ENCODE peak calls at places on chromosomes 4 and X, in five cellular contexts. W is AG10803, D is cardiac muscle cell, F is lung, K is chondrocyte. R is an unnamed sample.

GRCh38 chrX:65508851-65509250 is 25.7 kb downstream of the LAS1L start:
- DNase-seq in W (no peak), D (no peak), F (no peak), K (no peak), R (no peak)

GRCh38 chr4:37891221-37892159 is 606 bp downstream of the TBC1D1 start:
- DNase-seq in W (no peak), D (peak), F (no peak), K (no peak), R (no peak)

GRCh38 chr4:151052785-151053184 is 37.7 kb upstream of the LRBA start:
- DNase-seq in W (no peak), D (no peak), F (no peak), K (no peak), R (no peak)

GRCh38 chr4:122879001-122879400 is 43.4 kb downstream of the NUDT6 start:
- DNase-seq in W (peak), D (no peak), F (no peak), K (no peak), R (no peak)

GRCh38 chr4:183996868-183997267 is 91.8 kb downstream of the STOX2 start:
- DNase-seq in W (peak), D (peak), F (no peak), K (no peak), R (no peak)

GRCh38 chrX:25001808-25002657 is 13.7 kb downstream of the ARX start:
- DNase-seq in W (no peak), D (no peak), F (no peak), K (no peak), R (no peak)

GRCh38 chr4:168707205-168707604 is 210.4 kb downstream of the PALLD start:
- DNase-seq in W (no peak), D (no peak), F (no peak), K (no peak), R (no peak)

GRCh38 chr4:10006236-10006603 is 15.1 kb downstream of the SLC2A9 start:
- DNase-seq in W (peak), D (peak), F (peak), K (no peak), R (no peak)

GRCh38 chr4:153929651-153930050 is 140.8 kb upstream of the SFRP2 start:
- DNase-seq in W (no peak), D (no peak), F (no peak), K (no peak), R (no peak)

GRCh38 chr4:145061325-145061920 is 36.6 kb downstream of the ANAPC10 start:
- DNase-seq in W (peak), D (peak), F (no peak), K (no peak), R (no peak)

GRCh38 chr4:183241322-183241640 is 78.8 kb downstream of the CLDN22 start:
- DNase-seq in W (peak), D (peak), F (no peak), K (no peak), R (no peak)

GRCh38 chrX:44651347-44651746 is 108.7 kb upstream of the FUNDC1 start:
- DNase-seq in W (no peak), D (peak), F (no peak), K (no peak), R (peak)

GRCh38 chrX:105260291-105261043 is 40.0 kb upstream of the TEX13A start:
- DNase-seq in W (no peak), D (no peak), F (no peak), K (no peak), R (no peak)

GRCh38 chr4:141657550-141657949 is 21.2 kb downstream of the IL15 start:
- DNase-seq in W (no peak), D (no peak), F (no peak), K (no peak), R (no peak)

GRCh38 chr4:141658316-141658715 is 21.9 kb downstream of the IL15 start:
- DNase-seq in W (no peak), D (no peak), F (no peak), K (no peak), R (no peak)

GRCh38 chr4:141656031-141656430 is 19.6 kb downstream of the IL15 start:
- DNase-seq in W (no peak), D (no peak), F (no peak), K (no peak), R (no peak)

GRCh38 chr4:141652161-141652778 is 15.9 kb downstream of the IL15 start:
- DNase-seq in W (peak), D (peak), F (no peak), K (no peak), R (no peak)

GRCh38 chr4:141654098-141654497 is 17.7 kb downstream of the IL15 start:
- DNase-seq in W (no peak), D (peak), F (no peak), K (no peak), R (no peak)
- TF ChIP-seq CTCF in W (peak), D (peak), F (peak), K (peak), R (no peak)

GRCh38 chr4:107991945-107992625 is 2.4 kb downstream of the HADH start:
- DNase-seq in W (peak), D (peak), F (no peak), K (no peak), R (no peak)

GRCh38 chr4:107988763-107989035 is 990 bp upstream of the HADH start:
- DNase-seq in W (no peak), D (no peak), F (no peak), K (no peak), R (no peak)

GRCh38 chr4:107989162-107989536 is 540 bp upstream of the HADH start:
- DNase-seq in W (no peak), D (no peak), F (no peak), K (no peak), R (no peak)

GRCh38 chr4:107987916-107988762 is 1.6 kb upstream of the HADH start:
- DNase-seq in W (no peak), D (no peak), F (no peak), K (no peak), R (no peak)

GRCh38 chr4:107989537-107990386 is at the start of gene HADH:
- DNase-seq in W (peak), D (peak), F (peak), K (peak), R (peak)
- TF ChIP-seq CTCF in W (no peak), D (no peak), F (no peak), K (no peak), R (no peak)

GRCh38 chrX:115031989-115032388 is 14.6 kb upstream of the IL13RA2 start:
- DNase-seq in W (no peak), D (no peak), F (no peak), K (no peak), R (no peak)

GRCh38 chrX:115030635-115031034 is 13.2 kb upstream of the IL13RA2 start:
- DNase-seq in W (no peak), D (no peak), F (no peak), K (no peak), R (no peak)

DNA sequence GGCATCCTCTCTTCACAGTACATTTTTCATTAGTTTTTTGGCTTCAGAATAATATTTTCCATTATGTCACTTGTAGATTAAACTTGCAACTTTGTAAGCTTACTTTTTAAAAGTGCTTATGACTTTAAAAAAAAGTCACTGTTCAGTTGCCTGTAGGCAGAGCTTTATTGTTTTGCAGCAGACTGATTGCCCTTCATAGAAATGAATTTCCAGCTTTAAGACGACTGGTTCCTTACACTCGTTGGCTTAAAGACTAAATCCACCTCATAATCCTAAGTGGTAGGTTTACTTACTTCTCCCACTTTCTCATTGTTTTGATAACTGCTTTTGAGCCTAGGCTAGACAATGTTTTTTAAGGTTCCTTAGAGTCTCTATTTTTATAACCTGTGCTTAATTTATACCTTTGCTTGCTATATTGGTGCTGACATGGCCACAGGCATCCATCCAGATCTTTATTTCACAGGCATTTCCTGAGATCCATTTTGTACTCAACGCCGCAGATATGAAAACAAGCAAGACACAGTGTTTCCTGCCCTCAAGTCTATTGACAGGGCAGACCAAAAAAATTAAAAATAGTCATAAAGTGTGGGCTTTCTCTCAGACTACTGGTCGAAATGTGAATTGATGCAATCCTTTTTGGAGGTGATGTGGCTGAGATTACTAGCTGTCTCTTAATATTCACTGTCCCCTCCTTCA is 12.6 kb upstream of the IL13RA2 start:
- DNase-seq in W (no peak), D (peak), F (no peak), K (no peak), R (no peak)
- TF ChIP-seq CTCF in W (no peak), D (no peak), F (no peak), K (peak), R (no peak)

GRCh38 chr4:65139998-65140397 is 530.3 kb downstream of the EPHA5 start:
- DNase-seq in W (no peak), D (no peak), F (no peak), K (no peak), R (no peak)
- TF ChIP-seq CTCF in W (no peak), D (no peak), F (no peak), K (no peak), R (no peak)

GRCh38 chrX:115266300-115266699 is 23.2 kb upstream of the LUZP4 start:
- DNase-seq in W (no peak), D (no peak), F (no peak), K (no peak), R (no peak)

GRCh38 chrX:115264009-115264408 is 25.5 kb upstream of the LUZP4 start:
- DNase-seq in W (no peak), D (peak), F (no peak), K (no peak), R (no peak)

GRCh38 chrX:115268421-115268820 is 21.1 kb upstream of the LUZP4 start:
- DNase-seq in W (no peak), D (peak), F (no peak), K (no peak), R (no peak)
- TF ChIP-seq CTCF in W (peak), D (peak), F (no peak), K (peak), R (peak)

DNA sequence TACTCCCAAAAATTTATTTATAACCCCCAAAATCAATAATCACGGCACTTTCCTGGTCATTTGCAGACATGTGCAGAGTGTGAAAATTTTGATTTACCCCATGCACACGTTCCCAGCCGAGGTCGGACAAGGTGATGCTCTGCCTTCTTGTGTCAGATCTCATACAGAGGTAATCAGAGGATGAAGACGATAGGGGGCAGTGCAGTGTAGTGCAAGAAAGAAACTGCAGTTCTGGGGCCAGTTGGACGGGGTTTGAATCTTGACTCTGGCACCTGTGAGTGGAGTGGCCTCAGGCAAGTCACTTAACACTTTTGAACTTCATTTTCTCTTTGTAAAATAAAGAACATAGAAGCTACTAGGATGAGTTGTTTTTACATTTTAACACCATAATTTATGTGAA is 88.4 kb downstream of the FRMPD3 start:
- DNase-seq in W (peak), D (peak), F (no peak), K (no peak), R (no peak)
- TF ChIP-seq CTCF in W (peak), D (peak), F (no peak), K (peak), R (peak)

DNA sequence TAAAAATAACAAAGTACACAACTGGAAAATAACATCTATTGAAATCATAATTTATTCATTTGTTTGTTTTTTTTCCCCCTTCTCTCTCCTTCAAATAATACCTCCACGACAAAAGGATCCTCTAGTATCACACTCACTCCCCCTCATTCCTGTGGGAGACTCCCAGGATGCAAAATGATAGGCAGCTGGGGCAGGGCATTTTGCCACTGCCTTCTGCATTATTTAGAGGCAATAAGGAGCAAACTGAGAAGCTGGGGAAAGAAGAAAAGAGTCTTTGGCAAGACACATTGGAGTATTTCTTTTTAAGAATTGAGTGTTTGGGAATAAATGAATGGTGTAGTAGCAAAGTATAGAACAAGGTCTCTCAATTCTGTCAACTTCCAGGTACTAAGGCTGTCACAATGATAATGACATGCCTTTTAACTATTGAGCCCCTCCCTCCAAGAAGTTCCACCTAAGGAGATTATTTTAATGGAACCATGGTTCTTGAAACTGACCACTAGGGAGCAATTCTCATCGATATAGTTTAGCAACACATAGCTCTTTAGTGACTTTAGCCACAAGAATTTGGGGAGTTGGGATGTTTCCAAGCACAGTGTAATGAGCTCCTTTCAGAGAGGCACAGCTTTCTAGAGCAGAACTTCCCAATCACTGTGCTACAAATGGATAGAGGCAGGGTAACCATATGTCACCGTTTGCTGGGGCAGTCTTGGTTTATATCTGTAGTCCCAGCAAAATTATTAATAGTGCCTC is 303.3 kb downstream of the FRMPD4 start:
- DNase-seq in W (peak), D (peak), F (no peak), K (no peak), R (no peak)
- TF ChIP-seq CTCF in W (peak), D (peak), F (no peak), K (peak), R (no peak)

GRCh38 chrX:132068405-132068804 is 45.3 kb downstream of the STK26 start:
- DNase-seq in W (no peak), D (no peak), F (no peak), K (no peak), R (no peak)

DNA sequence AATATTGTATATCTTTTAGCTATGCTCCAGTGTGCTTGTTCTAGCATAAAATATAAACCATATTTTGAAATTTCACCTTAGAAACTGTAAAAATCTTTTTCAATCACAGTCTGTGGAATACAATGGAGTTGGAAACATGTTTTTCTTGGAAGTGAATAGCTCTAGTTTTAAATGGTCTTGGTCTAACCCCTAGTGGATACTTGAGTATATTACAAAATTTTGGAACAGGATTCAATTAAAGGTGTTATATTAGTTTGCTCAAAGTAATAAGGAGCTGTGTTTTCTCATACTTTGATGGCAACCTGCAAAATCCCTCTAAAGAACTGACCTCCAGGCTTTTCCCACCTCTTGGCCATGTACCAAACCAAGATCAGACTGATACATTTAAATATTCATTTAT is 48.2 kb downstream of the STK26 start:
- DNase-seq in W (peak), D (peak), F (no peak), K (no peak), R (no peak)
- TF ChIP-seq CTCF in W (peak), D (peak), F (no peak), K (peak), R (no peak)

DNA sequence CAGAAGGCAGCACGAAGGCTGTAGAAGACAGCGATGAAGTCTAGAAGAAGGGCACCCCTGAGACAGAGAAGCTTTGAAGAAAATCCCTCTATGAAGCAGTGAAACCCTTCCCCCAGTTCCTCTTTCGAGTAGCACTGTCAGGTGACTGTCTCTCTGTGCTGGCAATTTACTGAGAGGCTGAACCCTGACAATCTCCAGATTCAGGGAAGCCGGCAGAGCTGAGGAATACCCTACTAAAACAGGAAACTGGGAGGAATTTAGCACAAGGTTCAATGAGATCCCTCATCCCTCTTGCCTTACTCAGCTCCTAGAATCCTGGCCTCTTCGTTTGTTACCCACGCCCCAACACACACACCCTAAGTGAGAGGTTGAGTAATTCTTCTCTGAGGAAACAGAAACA is 239.7 kb upstream of the NOCT start:
- DNase-seq in W (no peak), D (peak), F (no peak), K (no peak), R (no peak)
- TF ChIP-seq CTCF in W (no peak), D (no peak), F (no peak), K (no peak), R (no peak)

GRCh38 chr4:138975225-138975624 is 40.4 kb upstream of the NOCT start:
- DNase-seq in W (no peak), D (no peak), F (no peak), K (no peak), R (no peak)
- TF ChIP-seq CTCF in W (no peak), D (no peak), F (no peak), K (peak), R (no peak)